ENCODE peak calls at places on chromosomes 1 and 21, in eight cellular contexts. U is A549; H is CD8-positive, alpha-beta memory T cell; A is lung; M is tibial artery; R is HepG2; N is IMR-90; W is CD8-positive, alpha-beta T cell. S is an unnamed sample.

GRCh38 chr1:51520700-51521248 is 1.7 kb upstream of the EPS15 start:
- DNase-seq in U (no peak), H (peak; percentile 27), A (no peak), M (no peak), R (no peak), N (no peak), W (peak; percentile 31), S (no peak)

GRCh38 chr1:185594786-185595410 is 139.3 kb upstream of the HMCN1 start:
- DNase-seq in U (no peak), H (no peak), A (no peak), M (no peak), R (no peak), N (no peak), W (no peak), S (no peak)

GRCh38 chr1:41360074-41361027 is 883 bp upstream of the FOXO6 start:
- DNase-seq in U (peak; percentile 19), H (no peak), A (no peak), M (peak; percentile 60), R (no peak), N (no peak), W (no peak), S (no peak)

GRCh38 chr1:54012862-54013261 is 5.1 kb downstream of the LDLRAD1 start:
- DNase-seq in U (no peak), H (no peak), A (no peak), M (peak; percentile 44), R (no peak), N (no peak), W (no peak), S (no peak)

GRCh38 chr1:29961676-29962059 is 725.3 kb downstream of the PTPRU start:
- DNase-seq in U (no peak), H (no peak), A (no peak), M (no peak), R (no peak), N (no peak), W (no peak), S (no peak)

GRCh38 chr1:172417552-172417951 is 2.9 kb upstream of the C1orf105 start:
- DNase-seq in U (no peak), H (no peak), A (no peak), M (no peak), R (no peak), N (no peak), W (no peak), S (no peak)

GRCh38 chr1:56390540-56390867 is 188.9 kb downstream of the PLPP3 start:
- DNase-seq in U (no peak), H (no peak), A (no peak), M (no peak), R (no peak), N (no peak), W (no peak), S (no peak)

GRCh38 chr1:199083680-199084079 is 444.8 kb downstream of the PTPRC start:
- DNase-seq in U (no peak), H (no peak), A (no peak), M (no peak), R (no peak), N (peak; percentile 75), W (no peak), S (no peak)

GRCh38 chr1:7536891-7537591 is 234.1 kb upstream of the VAMP3 start:
- DNase-seq in U (no peak), H (no peak), A (no peak), M (no peak), R (no peak), N (no peak), W (no peak), S (no peak)

GRCh38 chr1:35031103-35031452 is 667 bp downstream of the ZMYM6 start:
- DNase-seq in U (peak; percentile 11), H (no peak), A (no peak), M (no peak), R (peak; percentile 5), N (peak; percentile 49), W (peak; percentile 65), S (no peak)

GRCh38 chr1:242467556-242468145 is 56.8 kb downstream of the PLD5 start:
- DNase-seq in U (peak; percentile 75), H (no peak), A (peak; percentile 41), M (peak; percentile 69), R (peak; percentile 29), N (peak; percentile 8), W (no peak), S (no peak)

GRCh38 chr1:206590025-206590834 is 22.0 kb downstream of the EIF2D start:
- DNase-seq in U (no peak), H (no peak), A (no peak), M (no peak), R (no peak), N (peak; percentile 80), W (peak; percentile 60), S (peak; percentile 87)

GRCh38 chr21:25550352-25550751 is 56.9 kb downstream of the MRPL39 start:
- DNase-seq in U (no peak), H (no peak), A (no peak), M (no peak), R (no peak), N (no peak), W (no peak), S (no peak)

GRCh38 chr1:19418503-19418971 is 66.8 kb downstream of the CAPZB start:
- DNase-seq in U (no peak), H (no peak), A (no peak), M (no peak), R (no peak), N (peak; percentile 84), W (no peak), S (no peak)

GRCh38 chr1:202304370-202304769 is 37.4 kb downstream of the UBE2T start:
- DNase-seq in U (no peak), H (no peak), A (no peak), M (peak; percentile 84), R (no peak), N (no peak), W (no peak), S (no peak)

GRCh38 chr21:45381865-45382697 is 22.9 kb upstream of the COL18A1 start:
- DNase-seq in U (no peak), H (no peak), A (no peak), M (peak; percentile 62), R (no peak), N (no peak), W (no peak), S (no peak)

GRCh38 chr21:46065215-46065992 is 32.5 kb upstream of the COL6A2 start:
- DNase-seq in U (no peak), H (peak; percentile 17), A (peak; percentile 29), M (peak; percentile 85), R (no peak), N (peak; percentile 76), W (no peak), S (no peak)

GRCh38 chr1:38433097-38433722 is 386.6 kb upstream of the POU3F1 start:
- DNase-seq in U (no peak), H (no peak), A (no peak), M (no peak), R (no peak), N (no peak), W (no peak), S (no peak)

GRCh38 chr1:179881642-179882252 is 338 bp upstream of the TOR1AIP1 start:
- DNase-seq in U (peak; percentile 96), H (no peak), A (no peak), M (peak; percentile 96), R (peak; percentile 70), N (peak; percentile 92), W (no peak), S (peak; percentile 59)

GRCh38 chr1:36508257-36508656 is 25.5 kb upstream of the CSF3R start:
- DNase-seq in U (no peak), H (no peak), A (no peak), M (no peak), R (no peak), N (no peak), W (no peak), S (no peak)

GRCh38 chr1:36279789-36280296 is 26.3 kb upstream of the SH3D21 start:
- DNase-seq in U (no peak), H (no peak), A (no peak), M (no peak), R (no peak), N (no peak), W (no peak), S (no peak)

GRCh38 chr21:38807987-38808386 is 2.3 kb downstream of the ETS2 start:
- DNase-seq in U (no peak), H (no peak), A (no peak), M (no peak), R (no peak), N (peak; percentile 51), W (no peak), S (no peak)

GRCh38 chr1:145845144-145845513 is 301 bp upstream of the NUDT17 start:
- DNase-seq in U (no peak), H (no peak), A (no peak), M (no peak), R (no peak), N (no peak), W (no peak), S (no peak)

GRCh38 chr21:32089771-32090170 is 189.1 kb downstream of the MIS18A start:
- DNase-seq in U (no peak), H (no peak), A (no peak), M (no peak), R (no peak), N (no peak), W (no peak), S (no peak)
- H3K27ac ChIP-seq in U (no peak overlapping the region), H (no peak overlapping the region), A (no peak overlapping the region), M (no peak overlapping the region), R (no peak overlapping the region), N (no peak overlapping the region), W (no peak overlapping the region), S (no peak overlapping the region)

DNA sequence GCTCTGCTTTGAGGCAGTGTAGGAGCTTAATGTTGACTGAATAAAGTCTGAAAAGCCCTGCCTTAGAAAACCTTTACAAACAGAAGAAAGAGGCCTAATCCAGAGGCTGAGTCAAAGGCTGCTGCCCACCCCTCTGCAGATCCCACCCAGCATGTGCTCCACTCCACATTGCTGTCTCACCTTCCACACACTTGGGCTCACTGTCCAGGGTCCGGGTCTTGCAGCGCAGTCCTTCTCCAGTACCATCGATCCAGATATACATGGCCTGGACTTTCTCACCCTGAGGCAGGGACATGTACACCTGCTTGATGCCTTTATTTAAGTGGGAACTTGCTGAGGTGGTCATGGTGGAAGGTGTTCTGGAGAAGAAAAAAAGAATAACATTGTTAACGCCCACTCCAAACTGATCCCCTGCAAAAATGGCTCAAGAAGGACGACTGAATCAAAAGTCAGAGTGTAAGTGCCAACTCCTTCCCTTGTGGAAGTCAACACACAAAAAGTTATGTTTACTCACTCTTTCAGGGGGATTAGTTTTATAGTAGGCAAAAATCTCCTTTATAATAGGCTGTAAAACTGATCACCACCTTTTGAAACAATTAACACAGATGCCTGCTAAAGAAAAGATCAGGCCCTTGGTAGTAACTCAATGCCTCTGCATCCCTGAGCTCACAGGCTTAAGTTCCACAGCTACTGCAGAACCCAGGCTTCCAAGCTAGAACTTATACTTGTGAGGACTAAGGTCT is 3.0 kb downstream of the GLUL start:
- DNase-seq in U (no peak), H (no peak), A (no peak), M (no peak), R (no peak), N (no peak), W (no peak), S (no peak)
- H3K27ac ChIP-seq in U (no peak overlapping the region), H (peak overlapping the region; percentile 82), A (peak overlapping the region; percentile 79), M (peak overlapping the region; percentile 97), R (no peak overlapping the region), N (no peak overlapping the region), W (no peak overlapping the region), S (no peak overlapping the region)

GRCh38 chr21:33974513-33975468 is 59.2 kb upstream of the ATP5PO start:
- DNase-seq in U (no peak), H (no peak), A (no peak), M (no peak), R (no peak), N (no peak), W (no peak), S (no peak)
- H3K27ac ChIP-seq in U (no peak overlapping the region), H (peak overlapping the region; percentile 83), A (peak overlapping the region; percentile 82), M (no peak overlapping the region), R (no peak overlapping the region), N (no peak overlapping the region), W (peak overlapping the region; percentile 32), S (peak overlapping the region; percentile 100)

GRCh38 chr1:15574741-15575140 is 10.1 kb downstream of the AGMAT start:
- DNase-seq in U (no peak), H (no peak), A (no peak), M (no peak), R (no peak), N (no peak), W (no peak), S (no peak)
- H3K27ac ChIP-seq in U (no peak overlapping the region), H (no peak overlapping the region), A (no peak overlapping the region), M (no peak overlapping the region), R (no peak overlapping the region), N (no peak overlapping the region), W (no peak overlapping the region), S (no peak overlapping the region)

S was measured in epithelial cell of prostate.